ENCODE peak calls at places on chromosomes 5 and 9, in four cellular contexts. H, C, K and E are unnamed samples.

GRCh38 chr5:176844706-176845391 is 34.5 kb downstream of the UNC5A start:
- DNase-seq in H (no peak), C (peak; percentile 85), K (no peak), E (no peak)

GRCh38 chr9:109886617-109887016 is 106.6 kb downstream of the PALM2AKAP2 start:
- DNase-seq in C (peak; percentile 43), K (no peak), H (no peak), E (no peak)

GRCh38 chr5:109304323-109304722 is 105.5 kb downstream of the PJA2 start:
- DNase-seq in K (no peak), H (no peak), C (no peak), E (no peak)

GRCh38 chr9:130471411-130472183 is 26.8 kb downstream of the ASS1 start:
- DNase-seq in K (no peak), C (no peak), H (no peak), E (no peak)

GRCh38 chr9:12416736-12417135 is 276.4 kb upstream of the TYRP1 start:
- DNase-seq in H (no peak), C (no peak), K (no peak), E (no peak)

GRCh38 chr5:39691993-39692392 is 267.2 kb upstream of the DAB2 start:
- DNase-seq in K (peak; percentile 15), C (no peak), H (no peak), E (no peak)

GRCh38 chr9:34032631-34033030 is 16.1 kb downstream of the UBAP2 start:
- DNase-seq in H (no peak), C (no peak), K (no peak), E (no peak)

GRCh38 chr5:112109331-112109993 is 309.6 kb downstream of the EPB41L4A start:
- DNase-seq in H (no peak), C (peak; percentile 56), K (peak; percentile 12), E (no peak)

GRCh38 chr5:72855821-72856220 is 39.4 kb downstream of the TNPO1 start:
- DNase-seq in C (no peak), H (no peak), K (no peak), E (no peak)

GRCh38 chr5:123813937-123814624 is 302.1 kb downstream of the CSNK1G3 start:
- DNase-seq in K (no peak), H (no peak), C (no peak), E (no peak)

GRCh38 chr9:121269888-121270254 is 1.9 kb downstream of the GSN start:
- DNase-seq in K (no peak), C (no peak), H (no peak), E (no peak)

GRCh38 chr5:159099049-159099760 is 511 bp downstream of the EBF1 start:
- DNase-seq in H (no peak), C (peak; percentile 50), K (no peak), E (peak; percentile 68)

GRCh38 chr5:138948391-138949222 is 73.5 kb upstream of the LRRTM2 start:
- DNase-seq in C (no peak), H (no peak), K (no peak), E (no peak)

GRCh38 chr9:86589273-86589672 is 235.1 kb upstream of the TUT7 start:
- DNase-seq in K (no peak), H (no peak), C (no peak), E (no peak)

GRCh38 chr5:175696139-175696854 is 38.4 kb downstream of the HRH2 start:
- DNase-seq in C (no peak), K (peak; percentile 76), H (peak; percentile 45), E (no peak)

GRCh38 chr5:143241892-143242291 is 161.6 kb downstream of the NR3C1 start:
- DNase-seq in C (peak; percentile 78), H (no peak), K (no peak), E (no peak)

GRCh38 chr5:28523887-28524637 is 1485.7 kb upstream of the CDH9 start:
- DNase-seq in C (peak; percentile 26), H (no peak), K (no peak), E (no peak)

GRCh38 chr9:16068476-16068875 is 515.6 kb downstream of the CCDC171 start:
- DNase-seq in H (no peak), C (no peak), K (no peak), E (no peak)

GRCh38 chr9:34001308-34001707 is 47.4 kb downstream of the UBAP2 start:
- DNase-seq in H (no peak), K (no peak), C (no peak), E (no peak)

GRCh38 chr5:56012281-56012963 is 17.7 kb upstream of the IL6ST start:
- DNase-seq in C (no peak), K (no peak), H (no peak), E (no peak)

GRCh38 chr9:81002920-81003319 is 686.4 kb downstream of the TLE1 start:
- DNase-seq in K (no peak), C (no peak), H (no peak), E (no peak)

GRCh38 chr9:92467511-92467910 is 14.8 kb downstream of the ASPN start:
- DNase-seq in H (no peak), K (no peak), C (no peak), E (no peak)

GRCh38 chr9:16918920-16919319 is 48.5 kb upstream of the BNC2 start:
- DNase-seq in K (no peak), C (no peak), H (no peak), E (no peak)

GRCh38 chr5:52134013-52134650 is 653.6 kb upstream of the ITGA1 start:
- DNase-seq in C (no peak), H (no peak), K (no peak), E (no peak)

GRCh38 chr5:92421937-92422336 is 1038.8 kb upstream of the ARRDC3 start:
- DNase-seq in K (peak; percentile 31), H (no peak), C (no peak), E (no peak)

GRCh38 chr5:76422742-76423141 is 19.7 kb downstream of the IQGAP2 start:
- DNase-seq in H (no peak), C (no peak), K (no peak), E (no peak)

GRCh38 chr5:177494356-177495195 is 2.8 kb downstream of the PDLIM7 start:
- DNase-seq in K (peak; percentile 49), C (peak; percentile 96), H (peak; percentile 67), E (no peak)

GRCh38 chr9:114075602-114076001 is 2.5 kb downstream of the AMBP start:
- DNase-seq in H (no peak), C (no peak), K (no peak), E (no peak)

GRCh38 chr9:40927260-40927631 is 201.2 kb downstream of the FOXD4L6 start:
- DNase-seq in K (no peak), C (no peak), H (no peak), E (no peak)

GRCh38 chr9:115035872-115036612 is 81.9 kb downstream of the TNC start:
- DNase-seq in C (peak; percentile 80), H (peak; percentile 69), K (peak; percentile 32), E (no peak)

GRCh38 chr5:43068037-43068436 is 27.9 kb upstream of the ANXA2R start:
- DNase-seq in C (no peak), K (no peak), H (no peak), E (no peak)

GRCh38 chr5:179272326-179273073 is 72.8 kb downstream of the ADAMTS2 start:
- DNase-seq in C (no peak), K (no peak), H (no peak), E (no peak)

GRCh38 chr5:82815871-82816270 is 261.3 kb downstream of the TMEM167A start:
- DNase-seq in K (no peak), H (no peak), C (no peak), E (no peak)

DNA sequence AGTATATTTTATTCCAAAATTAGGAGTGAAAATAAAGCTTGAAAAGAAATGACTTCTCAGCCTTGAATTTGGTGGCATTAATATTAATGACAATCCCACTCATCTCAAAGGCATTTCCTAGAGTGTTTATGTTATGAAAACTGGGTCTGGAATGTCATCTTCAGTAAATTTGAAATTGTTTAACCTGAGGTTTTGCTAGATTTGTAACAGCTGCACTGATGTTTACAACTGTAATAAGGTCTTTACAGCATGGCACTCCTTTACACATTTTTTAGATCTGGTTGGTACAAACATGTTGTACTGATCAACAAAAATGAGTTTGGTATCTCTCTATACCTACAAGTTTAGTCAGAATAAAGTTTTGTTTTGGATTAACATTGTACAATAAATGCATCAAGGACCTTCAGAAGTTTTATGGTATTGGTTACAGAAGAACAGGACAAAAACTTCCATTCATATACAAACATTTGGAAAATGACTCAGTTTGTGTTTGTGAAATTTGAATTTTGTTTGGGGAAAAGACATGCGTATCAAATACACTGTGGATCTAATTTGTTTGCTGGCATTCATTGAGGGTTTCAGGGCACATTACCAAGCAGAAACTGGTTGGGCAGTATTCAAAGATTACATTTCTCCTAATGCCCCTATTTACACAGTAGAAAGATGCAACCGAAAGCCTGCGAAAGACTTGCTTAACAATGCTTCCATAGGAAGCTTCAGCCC is 11.6 kb downstream of the FANCC start:
- DNase-seq in C (no peak), K (no peak), H (no peak), E (no peak)
- TF ChIP-seq CTCF in C (no peak), K (no peak), H (no peak), E (no peak)

GRCh38 chr5:150189728-150190502 is at the start of gene SLC6A7:
- DNase-seq in C (no peak), K (no peak), H (no peak), E (no peak)
- TF ChIP-seq CTCF in C (no peak), K (no peak), H (no peak), E (no peak)

GRCh38 chr9:108270041-108270440 is 585.7 kb downstream of the ACTL7B start:
- DNase-seq in C (peak; percentile 56), K (no peak), H (no peak), E (no peak)
- TF ChIP-seq CTCF in C (no peak), K (no peak), H (no peak), E (no peak)

GRCh38 chr5:36943584-36943983 is 67.0 kb downstream of the NIPBL start:
- DNase-seq in K (no peak), C (no peak), H (no peak), E (no peak)

GRCh38 chr5:36945687-36946086 is 69.1 kb downstream of the NIPBL start:
- DNase-seq in H (no peak), K (no peak), C (no peak), E (no peak)

GRCh38 chr5:36946101-36946500 is 69.5 kb downstream of the NIPBL start:
- DNase-seq in K (no peak), H (no peak), C (no peak), E (no peak)

GRCh38 chr5:36944024-36944423 is 67.5 kb downstream of the NIPBL start:
- DNase-seq in K (no peak), C (no peak), H (no peak), E (no peak)

GRCh38 chr5:36944607-36945225 is 68.1 kb downstream of the NIPBL start:
- DNase-seq in H (peak; percentile 19), K (peak; percentile 51), C (peak; percentile 8), E (no peak)
- TF ChIP-seq CTCF in H (peak; percentile 25), K (peak; percentile 36), C (peak; percentile 82), E (peak; percentile 83)

GRCh38 chr9:133680250-133680975 is 44.2 kb downstream of the DBH start:
- DNase-seq in C (no peak), K (no peak), H (no peak), E (no peak)
- TF ChIP-seq CTCF in C (no peak), K (no peak), H (no peak), E (no peak)